ENCODE peak calls at places on chromosome 18, in five cellular contexts. Z is H1, X is K562, I is GM12878, V is HepG2. A is an unnamed sample.
A peak's percentile ranks its signal among the peaks of the same experiment; 100 is the strongest.

GRCh38 chr18:42950732-42951131 is 164.8 kb downstream of the RIT2 start:
- DNase-seq in Z (no peak), X (no peak), I (no peak), V (no peak), A (no peak)

GRCh38 chr18:48922801-48923730 is 27.7 kb downstream of the SMAD7 start:
- DNase-seq in Z (no peak), X (peak; percentile 71), I (no peak), V (no peak), A (no peak)

GRCh38 chr18:49016648-49017539 is 66.1 kb upstream of the SMAD7 start:
- DNase-seq in Z (peak; percentile 54), X (peak; percentile 50), I (no peak), V (peak; percentile 78), A (peak; percentile 40)

GRCh38 chr18:51531496-51531895 is 334.0 kb upstream of the MEX3C start:
- DNase-seq in Z (no peak), X (no peak), I (no peak), V (no peak), A (no peak)

GRCh38 chr18:23115683-23116096 is 19.6 kb upstream of the CABLES1 start:
- DNase-seq in Z (no peak), X (no peak), I (no peak), V (peak; percentile 74), A (no peak)

GRCh38 chr18:11137400-11137799 is 12.0 kb downstream of the PIEZO2 start:
- DNase-seq in Z (no peak), X (no peak), I (no peak), V (no peak), A (no peak)

GRCh38 chr18:9782073-9782857 is 74.2 kb downstream of the RAB31 start:
- DNase-seq in Z (peak; percentile 35), X (no peak), I (no peak), V (no peak), A (no peak)

GRCh38 chr18:23879126-23879525 is 135.4 kb upstream of the TTC39C start:
- DNase-seq in Z (no peak), X (no peak), I (no peak), V (no peak), A (no peak)

GRCh38 chr18:61199131-61199903 is 133.9 kb upstream of the CDH20 start:
- DNase-seq in Z (no peak), X (no peak), I (no peak), V (no peak), A (no peak)

GRCh38 chr18:70195852-70196434 is 9.5 kb downstream of the RTTN start:
- DNase-seq in Z (no peak), X (peak; percentile 29), I (no peak), V (peak; percentile 35), A (peak; percentile 54)

GRCh38 chr18:63083555-63083954 is 236.0 kb downstream of the BCL2 start:
- DNase-seq in Z (no peak), X (no peak), I (no peak), V (no peak), A (no peak)

GRCh38 chr18:10140461-10140911 is 226.7 kb downstream of the VAPA start:
- DNase-seq in Z (peak; percentile 46), X (no peak), I (no peak), V (no peak), A (no peak)

GRCh38 chr18:54734059-54734458 is 94.2 kb upstream of the RAB27B start:
- DNase-seq in Z (no peak), X (peak; percentile 45), I (no peak), V (no peak), A (no peak)

GRCh38 chr18:34709631-34710429 is at the start of gene DTNA:
- DNase-seq in Z (no peak), X (no peak), I (no peak), V (no peak), A (peak; percentile 18)

GRCh38 chr18:48826806-48827205 is 124.0 kb downstream of the SMAD7 start:
- DNase-seq in Z (no peak), X (no peak), I (no peak), V (no peak), A (no peak)

GRCh38 chr18:50424877-50425690 is 50.2 kb downstream of the SKA1 start:
- DNase-seq in Z (no peak), X (peak; percentile 93), I (no peak), V (peak; percentile 86), A (no peak)

GRCh38 chr18:43720036-43720435 is 442.7 kb upstream of the SYT4 start:
- DNase-seq in Z (no peak), X (no peak), I (no peak), V (no peak), A (no peak)

GRCh38 chr18:22879279-22879678 is 53.8 kb upstream of the RBBP8 start:
- DNase-seq in Z (no peak), X (no peak), I (no peak), V (no peak), A (no peak)

GRCh38 chr18:2087877-2088673 is 483.2 kb downstream of the METTL4 start:
- DNase-seq in Z (no peak), X (no peak), I (no peak), V (no peak), A (no peak)

GRCh38 chr18:10892801-10893595 is 256.4 kb downstream of the PIEZO2 start:
- DNase-seq in Z (no peak), X (no peak), I (no peak), V (peak; percentile 73), A (no peak)

GRCh38 chr18:34028341-34028740 is 196.4 kb downstream of the NOL4 start:
- DNase-seq in Z (no peak), X (no peak), I (no peak), V (no peak), A (no peak)

GRCh38 chr18:75063615-75064512 is 145.1 kb downstream of the PTGR3 start:
- DNase-seq in Z (no peak), X (no peak), I (no peak), V (no peak), A (no peak)

GRCh38 chr18:75064513-75064905 is 144.4 kb downstream of the PTGR3 start:
- DNase-seq in Z (no peak), X (no peak), I (no peak), V (no peak), A (no peak)

GRCh38 chr18:75066936-75067335 is 142.0 kb downstream of the PTGR3 start:
- DNase-seq in Z (no peak), X (no peak), I (no peak), V (no peak), A (no peak)

GRCh38 chr18:75066223-75066622 is 142.7 kb downstream of the PTGR3 start:
- DNase-seq in Z (no peak), X (no peak), I (no peak), V (no peak), A (no peak)

DNA sequence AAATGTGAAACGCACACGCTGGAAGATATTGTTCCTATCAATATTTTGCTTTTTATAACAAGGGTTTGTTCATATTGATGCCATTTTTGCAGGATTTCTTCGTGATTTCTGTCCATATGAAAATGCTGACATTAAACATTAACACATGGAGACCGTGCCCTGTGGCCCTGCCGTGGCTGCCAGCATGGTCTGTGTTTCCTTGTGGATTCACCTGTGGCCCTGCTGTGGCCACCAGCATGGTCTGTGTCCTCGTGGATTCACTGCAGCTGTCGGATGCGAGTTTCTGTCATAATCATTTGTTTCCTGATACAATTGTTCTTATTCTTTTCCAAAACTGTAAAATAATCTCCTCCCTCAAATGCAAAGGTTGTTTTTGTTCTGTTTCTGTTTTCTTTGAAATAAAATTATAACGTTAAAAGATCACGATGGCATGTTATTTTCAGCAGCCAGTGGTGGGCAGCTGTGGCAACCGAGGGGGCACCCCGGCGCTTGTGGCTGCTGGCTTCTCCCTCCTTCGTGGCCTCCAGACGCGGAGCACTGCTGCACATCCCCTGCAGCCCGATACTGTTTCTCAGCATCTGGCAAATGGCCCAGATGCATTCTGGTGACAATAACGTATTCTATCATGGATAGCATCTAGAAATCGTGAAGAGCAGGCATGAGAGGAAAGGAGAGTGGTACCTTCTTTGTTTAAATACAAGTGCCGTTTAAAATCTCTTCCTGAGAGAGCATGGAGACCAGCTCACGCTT is 143.5 kb downstream of the PTGR3 start:
- DNase-seq in Z (no peak), X (no peak), I (no peak), V (no peak), A (peak; percentile 81)
- TF ChIP-seq TAF1 in Z (no peak), X (no peak), I (no peak), V (no peak), A (no peak)

GRCh38 chr18:45212186-45213039 is 402.9 kb upstream of the SLC14A2 start:
- DNase-seq in Z (peak; percentile 87), X (peak; percentile 68), I (peak; percentile 58), V (peak; percentile 59), A (peak; percentile 51)
- H3K4me3 ChIP-seq in Z (no peak overlapping the region), X (no peak overlapping the region), I (no peak overlapping the region), V (no peak overlapping the region), A (no peak overlapping the region)

GRCh38 chr18:79944126-79944731 is 7.2 kb downstream of the SLC66A2 start:
- DNase-seq in Z (no peak), X (no peak), I (no peak), V (no peak), A (no peak)
- TF ChIP-seq POLR2AphosphoS5 in Z (no peak), X (no peak), I (no peak), V (no peak), A (no peak)

DNA sequence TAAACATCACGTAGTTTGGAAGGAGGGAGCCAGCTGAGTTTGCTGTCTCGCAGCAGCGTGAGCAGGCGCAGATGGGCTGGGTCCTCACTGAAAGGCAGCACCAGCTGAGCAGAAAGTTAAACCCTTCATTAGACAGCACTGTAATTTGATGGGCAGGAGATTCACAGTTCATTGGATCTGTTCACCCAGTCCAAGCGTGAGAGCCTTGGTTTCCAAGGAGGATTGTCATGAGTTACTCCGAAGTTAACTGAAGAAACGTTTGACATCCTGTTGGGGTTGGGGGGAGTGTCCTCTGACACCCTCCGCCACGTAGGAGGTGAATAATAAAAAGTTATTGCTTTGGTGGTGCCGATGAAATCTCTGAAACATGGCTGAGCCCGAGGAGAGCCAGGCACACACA is 89.8 kb upstream of the NFATC1 start:
- DNase-seq in Z (no peak), X (no peak), I (no peak), V (no peak), A (no peak)
- TF ChIP-seq TAF1 in Z (no peak), X (no peak), I (no peak), V (no peak), A (no peak)

DNA sequence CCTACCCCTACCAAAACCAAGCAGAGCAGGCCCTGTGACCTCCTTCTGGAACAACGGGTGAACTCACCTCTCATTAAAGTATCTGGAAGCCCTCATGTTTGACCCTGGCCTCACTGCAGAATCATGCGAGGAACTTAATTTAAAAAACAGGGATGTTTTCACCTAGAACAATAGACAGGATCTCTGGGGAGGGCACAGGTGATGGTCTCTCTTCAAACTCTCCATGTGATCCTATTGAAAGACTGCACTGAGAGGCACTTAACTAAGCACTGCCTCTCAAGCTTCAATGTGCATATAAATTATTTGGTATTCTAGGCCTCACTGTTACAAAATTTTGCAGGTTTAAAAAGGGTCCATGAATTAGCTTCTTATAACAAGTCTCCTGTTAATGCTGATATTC is 7.5 kb downstream of the ZNF519 start:
- DNase-seq in Z (no peak), X (no peak), I (no peak), V (no peak), A (no peak)
- H3K4me3 ChIP-seq in Z (no peak overlapping the region), X (no peak overlapping the region), I (no peak overlapping the region), V (no peak overlapping the region), A (no peak overlapping the region)

GRCh38 chr18:45496746-45497145 is 118.5 kb upstream of the SLC14A2 start:
- DNase-seq in Z (no peak), X (no peak), I (no peak), V (no peak), A (no peak)
- TF ChIP-seq POLR2AphosphoS5 in Z (no peak), X (no peak), I (no peak), V (no peak), A (no peak)

DNA sequence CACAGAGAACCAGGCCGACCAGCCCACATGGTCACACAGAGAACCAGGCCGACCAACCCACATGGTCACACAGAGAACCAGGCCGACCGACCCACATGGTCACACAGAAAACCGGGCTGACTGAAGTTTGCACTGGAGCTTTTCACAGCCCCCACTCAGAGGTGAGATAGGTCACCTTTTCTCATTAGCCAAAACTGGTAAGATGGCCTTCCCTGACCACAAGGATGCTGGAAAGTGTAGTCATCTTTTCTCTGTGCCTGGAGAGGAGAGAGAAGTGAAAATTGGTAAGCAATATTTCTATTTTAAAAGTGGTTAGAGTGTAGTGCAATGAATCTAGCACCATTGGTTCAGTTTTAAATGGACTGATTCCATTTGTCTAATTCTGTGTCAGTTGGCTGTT is 247.1 kb downstream of the NEDD4L start:
- DNase-seq in Z (no peak), X (no peak), I (no peak), V (no peak), A (no peak)
- TF ChIP-seq TAF1 in Z (no peak), X (no peak), I (no peak), V (no peak), A (no peak)